ENCODE peak calls at places on chromosomes 6 and 20, in ten cellular contexts. Y is ascending aorta; B is IMR-90; N is psoas muscle; D is transverse colon; E is prostate gland; S is heart left ventricle; J is right lobe of liver; G is adrenal gland; P is CD8-positive, alpha-beta T cell. L is an unnamed sample.

GRCh38 chr6:82270791-82271392 is 23.3 kb upstream of the IBTK start:
- DNase-seq in Y (no peak), S (no peak), P (no peak), N (no peak), J (no peak), G (no peak), D (no peak), B (peak), E (no peak), L (no peak)

GRCh38 chr6:167589615-167589940 is 237.1 kb upstream of the AFDN start:
- DNase-seq in S (no peak), G (no peak), J (no peak), P (no peak), N (no peak), B (no peak), Y (no peak), D (no peak), E (no peak), L (no peak)

GRCh38 chr20:49699200-49699992 is 14.3 kb downstream of the B4GALT5 start:
- DNase-seq in Y (no peak), J (no peak), E (no peak), B (peak), P (no peak), D (no peak), G (no peak), S (no peak), N (no peak), L (no peak)

GRCh38 chr6:127266178-127266891 is at the start of gene RNF146:
- DNase-seq in P (peak), D (peak), N (peak), B (peak), E (peak), S (peak), J (peak), G (peak), Y (peak), L (peak)

GRCh38 chr6:156686429-156686939 is 90.7 kb upstream of the ARID1B start:
- DNase-seq in D (peak), E (peak), S (no peak), Y (no peak), G (peak), N (no peak), P (peak), J (peak), B (peak), L (no peak)

GRCh38 chr20:62499758-62500236 is 24.0 kb upstream of the GATA5 start:
- DNase-seq in N (no peak), B (no peak), E (no peak), J (no peak), G (no peak), S (no peak), Y (no peak), P (peak), D (no peak), L (no peak)

GRCh38 chr6:149750136-149750609 is 632 bp downstream of the PCMT1 start:
- DNase-seq in E (peak), J (peak), D (peak), N (peak), B (peak), Y (no peak), G (peak), S (peak), P (peak), L (no peak)

GRCh38 chr6:78909391-78909790 is 42.0 kb downstream of the IRAK1BP1 start:
- DNase-seq in N (no peak), P (no peak), S (no peak), G (no peak), Y (no peak), J (no peak), D (no peak), B (peak), E (no peak), L (no peak)

GRCh38 chr20:7392551-7392950 is 547.7 kb downstream of the HAO1 start:
- DNase-seq in J (no peak), S (no peak), G (no peak), P (no peak), D (no peak), E (no peak), N (no peak), Y (no peak), B (no peak), L (no peak)

GRCh38 chr6:136440187-136440582 is 110.0 kb downstream of the MAP7 start:
- DNase-seq in D (no peak), N (no peak), P (no peak), J (no peak), Y (no peak), G (no peak), B (no peak), S (no peak), E (no peak), L (no peak)

GRCh38 chr6:170135041-170135440 is 155.8 kb downstream of the DLL1 start:
- DNase-seq in S (peak), E (no peak), N (no peak), J (no peak), P (no peak), D (no peak), Y (no peak), B (no peak), G (no peak), L (no peak)

GRCh38 chr6:169388767-169389166 is 135.1 kb upstream of the THBS2 start:
- DNase-seq in Y (no peak), S (no peak), D (no peak), P (no peak), E (no peak), J (no peak), B (no peak), N (no peak), G (no peak), L (no peak)

GRCh38 chr20:7841291-7841966 is 98.8 kb downstream of the HAO1 start:
- DNase-seq in J (no peak), S (no peak), B (peak), G (no peak), D (no peak), P (no peak), N (peak), Y (no peak), E (no peak), L (peak)

GRCh38 chr20:58698741-58699141 is 6.1 kb downstream of the NPEPL1 start:
- DNase-seq in P (no peak), J (peak), E (no peak), Y (no peak), S (no peak), D (peak), N (peak), G (no peak), B (no peak), L (no peak)

GRCh38 chr20:35904982-35905663 is 49.2 kb downstream of the SCAND1 start:
- DNase-seq in J (no peak), N (no peak), E (no peak), D (no peak), B (no peak), S (no peak), P (no peak), Y (no peak), G (no peak), L (no peak)

GRCh38 chr6:77092971-77093370 is 370.3 kb downstream of the HTR1B start:
- DNase-seq in N (no peak), Y (no peak), D (no peak), P (no peak), J (no peak), S (no peak), E (no peak), G (no peak), B (peak), L (peak)

GRCh38 chr6:42352856-42353564 is 98.7 kb downstream of the TRERF1 start:
- DNase-seq in N (no peak), J (no peak), S (no peak), D (no peak), E (no peak), P (no peak), G (no peak), Y (no peak), B (peak), L (peak)

GRCh38 chr6:47286301-47286700 is 23.4 kb downstream of the TNFRSF21 start:
- DNase-seq in D (no peak), Y (no peak), J (no peak), E (no peak), S (no peak), N (no peak), B (no peak), P (no peak), G (no peak), L (no peak)

GRCh38 chr20:62356948-62357667 is 10.0 kb downstream of the LAMA5 start:
- DNase-seq in G (peak), E (no peak), P (no peak), Y (no peak), D (no peak), J (peak), N (peak), B (peak), S (peak), L (no peak)

GRCh38 chr20:42435230-42435629 is 754.5 kb downstream of the PTPRT start:
- DNase-seq in Y (no peak), S (no peak), D (no peak), G (no peak), P (no peak), N (no peak), J (no peak), B (no peak), E (no peak), L (no peak)

GRCh38 chr20:38346247-38346651 is at the start of gene LBP:
- DNase-seq in J (peak), S (no peak), P (no peak), Y (no peak), N (peak), E (no peak), D (no peak), B (no peak), G (no peak), L (no peak)

GRCh38 chr6:155188707-155189496 is 74.9 kb upstream of the CLDN20 start:
- DNase-seq in B (peak), D (no peak), G (no peak), S (no peak), N (no peak), P (no peak), J (no peak), Y (no peak), E (no peak), L (peak)

GRCh38 chr20:36726168-36726567 is 19.7 kb downstream of the NDRG3 start:
- DNase-seq in Y (no peak), E (no peak), N (no peak), G (peak), B (peak), J (no peak), S (no peak), D (no peak), P (no peak), L (no peak)

GRCh38 chr6:105164418-105164817 is 15.4 kb downstream of the POPDC3 start:
- DNase-seq in N (peak), D (no peak), S (no peak), G (no peak), Y (no peak), P (no peak), B (peak), J (no peak), E (no peak), L (no peak)

GRCh38 chr6:105161411-105161810 is 18.4 kb downstream of the POPDC3 start:
- DNase-seq in S (no peak), D (no peak), J (no peak), B (no peak), P (no peak), G (no peak), N (no peak), Y (no peak), E (no peak), L (no peak)

GRCh38 chr6:105162377-105162776 is 17.4 kb downstream of the POPDC3 start:
- DNase-seq in B (no peak), S (no peak), E (no peak), N (peak), J (no peak), P (no peak), Y (no peak), G (no peak), D (no peak), L (no peak)

GRCh38 chr6:105167987-105168386 is 11.8 kb downstream of the POPDC3 start:
- DNase-seq in N (no peak), Y (no peak), S (no peak), P (no peak), G (no peak), D (no peak), E (no peak), J (no peak), B (no peak), L (no peak)

DNA sequence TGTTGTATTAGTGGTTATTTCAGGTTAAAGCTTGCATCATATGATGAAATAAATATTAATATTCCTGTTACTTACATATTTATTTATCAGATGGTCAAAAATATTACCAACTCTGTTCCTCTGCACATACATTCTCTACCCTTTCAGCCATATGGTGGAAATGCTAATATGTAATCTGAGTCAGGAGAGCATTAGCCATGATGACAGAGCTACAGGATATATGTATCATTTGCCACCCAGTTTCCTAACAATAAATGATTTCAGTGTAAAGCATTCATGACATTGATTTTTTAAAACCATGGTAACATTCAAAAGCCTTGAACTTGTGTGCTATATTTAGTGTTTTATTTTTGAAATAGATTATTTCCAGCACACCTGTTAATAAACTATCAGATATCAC is 16.6 kb downstream of the POPDC3 start:
- DNase-seq in E (no peak), P (no peak), S (no peak), G (no peak), D (no peak), Y (no peak), J (no peak), B (peak), N (no peak), L (no peak)
- H3K4me3 ChIP-seq in E (no peak), P (no peak), S (no peak), G (no peak), D (no peak), Y (no peak), J (no peak), B (no peak), N (no peak), L (no peak)

GRCh38 chr6:35031611-35032529 is 109.3 kb downstream of the TCP11 start:
- DNase-seq in P (no peak), G (no peak), Y (no peak), B (no peak), D (no peak), E (no peak), N (no peak), S (no peak), J (peak), L (no peak)
- H3K27ac ChIP-seq in P (no peak), G (no peak), Y (peak), B (no peak), D (peak), E (no peak), N (no peak), S (no peak), J (no peak), L (no peak)

GRCh38 chr20:46683068-46683477 is 6.2 kb downstream of the TP53RK start:
- DNase-seq in S (no peak), J (no peak), B (no peak), P (no peak), N (no peak), D (no peak), G (no peak), Y (no peak), E (no peak), L (no peak)
- H3K4me3 ChIP-seq in S (no peak), J (no peak), B (no peak), P (no peak), N (peak), D (no peak), G (no peak), Y (no peak), E (peak), L (peak)

DNA sequence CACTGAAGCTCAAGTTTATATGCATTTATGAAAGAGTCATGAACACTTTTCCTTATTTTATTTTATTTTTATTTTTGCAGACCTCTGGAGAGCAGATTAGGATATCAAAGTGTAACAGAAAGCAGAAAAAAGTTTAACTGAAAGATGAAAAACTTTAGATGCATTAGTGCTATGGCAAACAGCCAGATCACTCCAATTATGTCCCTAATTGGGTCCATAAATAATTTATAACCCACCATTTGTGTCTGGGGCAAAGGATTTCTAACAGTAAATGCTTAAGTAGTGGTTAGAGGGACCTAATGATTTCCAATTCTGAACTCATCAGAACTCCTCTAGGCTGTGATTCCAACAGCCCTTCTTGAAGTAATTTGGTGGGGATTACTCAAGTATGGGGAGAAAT is 93.7 kb upstream of the PROKR2 start:
- DNase-seq in N (no peak), E (no peak), Y (no peak), G (no peak), D (no peak), P (no peak), B (no peak), J (no peak), S (no peak), L (no peak)
- H3K27ac ChIP-seq in N (no peak), E (no peak), Y (no peak), G (no peak), D (no peak), P (no peak), B (no peak), J (no peak), S (no peak), L (no peak)

GRCh38 chr6:36886948-36887347 is 1.2 kb downstream of the C6orf89 start:
- DNase-seq in N (no peak), G (no peak), Y (no peak), S (no peak), P (no peak), D (no peak), B (no peak), E (no peak), J (no peak), L (no peak)
- H3K4me3 ChIP-seq in N (peak), G (no peak), Y (peak), S (peak), P (no peak), D (peak), B (peak), E (no peak), J (no peak), L (peak)

DNA sequence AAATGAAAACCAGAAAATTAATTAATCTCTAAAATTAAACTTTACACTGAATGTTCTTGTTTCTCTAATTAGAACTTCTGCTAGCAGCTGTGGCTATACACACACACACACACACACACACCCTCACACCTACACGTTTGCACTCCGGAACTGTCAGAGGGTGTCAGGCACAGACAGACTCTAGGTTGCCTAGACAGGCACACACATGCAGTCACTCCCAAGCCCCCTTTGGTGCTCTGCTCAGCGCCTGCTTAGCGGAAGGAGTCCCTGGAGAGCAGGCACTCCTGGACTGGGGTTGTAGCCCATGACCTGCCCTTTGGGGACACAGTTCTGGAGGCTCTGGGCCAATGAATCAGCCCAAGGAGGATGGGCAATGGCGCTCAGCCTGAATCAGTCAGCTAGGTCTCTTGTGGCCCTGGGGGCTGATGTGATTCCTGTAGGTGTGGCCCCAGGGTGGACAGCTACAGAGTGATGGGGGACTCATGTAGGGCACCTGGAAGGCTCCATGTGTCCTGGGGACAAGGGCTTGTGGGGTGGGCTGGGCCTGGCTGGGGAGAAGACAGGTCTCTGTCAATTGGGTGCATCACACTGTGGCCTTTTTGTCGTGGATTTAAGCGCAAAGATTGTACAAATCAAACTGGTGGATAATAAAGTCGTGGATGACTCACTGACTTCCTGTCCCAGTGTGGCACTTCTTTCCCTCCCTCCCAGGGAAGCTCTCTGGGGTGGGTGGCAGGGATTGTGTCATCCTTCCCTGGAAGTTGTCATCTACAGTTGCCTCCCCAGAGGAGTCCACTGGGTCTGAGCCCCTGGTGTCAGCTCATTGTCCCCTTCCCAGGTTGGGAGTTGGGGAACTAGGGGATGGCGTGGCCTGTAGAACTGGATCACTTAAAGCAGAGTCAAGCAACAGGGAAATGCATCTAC is 8.8 kb downstream of the TMEM151B start:
- DNase-seq in J (no peak), B (no peak), D (no peak), Y (no peak), S (no peak), E (no peak), N (no peak), P (no peak), G (no peak), L (no peak)
- H3K27ac ChIP-seq in J (no peak), B (no peak), D (no peak), Y (no peak), S (no peak), E (no peak), N (no peak), P (no peak), G (no peak), L (no peak)

DNA sequence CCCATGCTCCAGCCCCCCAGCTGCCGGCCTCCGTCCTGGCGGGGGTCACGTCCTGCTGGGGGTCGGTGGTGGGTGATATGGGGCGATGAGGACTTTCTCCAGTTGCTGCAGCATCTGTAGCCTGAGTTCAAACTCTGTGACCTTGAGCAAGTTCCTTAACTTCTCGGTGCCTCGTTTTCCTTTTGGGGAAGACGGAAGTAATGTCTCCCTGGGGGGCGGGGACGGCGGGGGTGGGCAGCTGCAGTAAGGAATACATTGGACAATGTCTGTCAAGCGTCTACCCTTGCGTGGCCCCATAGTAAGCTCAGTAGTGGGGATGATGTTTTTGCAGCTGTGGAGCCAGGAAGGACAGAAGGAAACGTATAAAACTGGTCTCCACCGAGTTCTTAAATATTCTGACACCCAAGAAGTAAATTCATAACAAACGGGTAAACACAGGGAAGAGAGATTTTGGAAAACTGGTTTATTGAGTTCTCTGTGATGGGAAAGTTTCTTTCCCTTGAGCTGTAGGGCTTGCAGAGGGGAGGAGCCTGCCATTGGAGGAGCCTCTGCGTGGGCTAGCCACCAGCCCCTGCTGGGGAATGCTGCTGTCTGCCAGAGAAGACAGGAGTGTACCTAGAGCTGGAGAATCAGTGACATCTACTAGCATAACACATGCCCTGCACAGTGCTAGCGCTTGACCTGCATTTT is 1.0 kb upstream of the ACSS1 start:
- DNase-seq in E (peak), S (peak), P (peak), D (peak), N (no peak), J (no peak), B (peak), G (no peak), Y (no peak), L (no peak)
- H3K4me3 ChIP-seq in E (peak), S (peak), P (peak), D (peak), N (peak), J (peak), B (peak), G (peak), Y (peak), L (peak)